ENCODE peak calls at places on chromosome 7, in nine cellular contexts. One of them, this sample, is unnamed.
A peak's percentile ranks its signal among the peaks of the same experiment; 100 is the strongest.

GRCh38 chr7:129376076-129376777 is 58.0 kb upstream of the STRIP2 start:
- DNase-seq in esophagus squamous epithelium: no peak
- DNase-seq in tibial nerve: peak; percentile 53
- DNase-seq in GM12892: peak; percentile 23
- DNase-seq in lower leg skin: peak; percentile 29
- DNase-seq in A549: peak; percentile 65
- DNase-seq in body of pancreas: peak; percentile 45
- DNase-seq in testis: peak; percentile 36
- DNase-seq in prostate gland: peak; percentile 21
- DNase-seq in this sample: no peak

GRCh38 chr7:124460053-124460445 is 305.5 kb downstream of the GPR37 start:
- DNase-seq in esophagus squamous epithelium: no peak
- DNase-seq in tibial nerve: no peak
- DNase-seq in GM12892: no peak
- DNase-seq in lower leg skin: no peak
- DNase-seq in A549: no peak
- DNase-seq in body of pancreas: no peak
- DNase-seq in testis: no peak
- DNase-seq in prostate gland: no peak
- DNase-seq in this sample: no peak

GRCh38 chr7:98235901-98236300 is 16.1 kb downstream of the TECPR1 start:
- DNase-seq in esophagus squamous epithelium: no peak
- DNase-seq in tibial nerve: no peak
- DNase-seq in GM12892: no peak
- DNase-seq in lower leg skin: no peak
- DNase-seq in A549: no peak
- DNase-seq in body of pancreas: no peak
- DNase-seq in testis: no peak
- DNase-seq in prostate gland: no peak
- DNase-seq in this sample: no peak

GRCh38 chr7:143419880-143420279 is 11.2 kb upstream of the EPHA1 start:
- DNase-seq in esophagus squamous epithelium: no peak
- DNase-seq in tibial nerve: no peak
- DNase-seq in GM12892: no peak
- DNase-seq in lower leg skin: no peak
- DNase-seq in A549: no peak
- DNase-seq in body of pancreas: no peak
- DNase-seq in testis: no peak
- DNase-seq in prostate gland: peak; percentile 91
- DNase-seq in this sample: no peak

GRCh38 chr7:40221836-40222235 is 87.0 kb downstream of the SUGCT start:
- DNase-seq in esophagus squamous epithelium: no peak
- DNase-seq in tibial nerve: no peak
- DNase-seq in GM12892: no peak
- DNase-seq in lower leg skin: no peak
- DNase-seq in A549: no peak
- DNase-seq in body of pancreas: no peak
- DNase-seq in testis: no peak
- DNase-seq in prostate gland: no peak
- DNase-seq in this sample: no peak

GRCh38 chr7:38052786-38053185 is 125.3 kb upstream of the STARD3NL start:
- DNase-seq in esophagus squamous epithelium: no peak
- DNase-seq in tibial nerve: no peak
- DNase-seq in GM12892: no peak
- DNase-seq in lower leg skin: no peak
- DNase-seq in A549: no peak
- DNase-seq in body of pancreas: no peak
- DNase-seq in testis: no peak
- DNase-seq in prostate gland: no peak
- DNase-seq in this sample: no peak

GRCh38 chr7:66539948-66540375 is 88.7 kb upstream of the KCTD7 start:
- DNase-seq in esophagus squamous epithelium: no peak
- DNase-seq in tibial nerve: no peak
- DNase-seq in GM12892: no peak
- DNase-seq in lower leg skin: no peak
- DNase-seq in A549: no peak
- DNase-seq in body of pancreas: no peak
- DNase-seq in testis: no peak
- DNase-seq in prostate gland: no peak
- DNase-seq in this sample: no peak

GRCh38 chr7:158885624-158886023 is 29.3 kb downstream of the DYNC2I1 start:
- DNase-seq in esophagus squamous epithelium: no peak
- DNase-seq in tibial nerve: no peak
- DNase-seq in GM12892: no peak
- DNase-seq in lower leg skin: no peak
- DNase-seq in A549: peak; percentile 54
- DNase-seq in body of pancreas: no peak
- DNase-seq in testis: no peak
- DNase-seq in prostate gland: no peak
- DNase-seq in this sample: no peak

GRCh38 chr7:791481-791880 is 40.8 kb upstream of the SUN1 start:
- DNase-seq in esophagus squamous epithelium: no peak
- DNase-seq in tibial nerve: no peak
- DNase-seq in GM12892: no peak
- DNase-seq in lower leg skin: no peak
- DNase-seq in A549: no peak
- DNase-seq in body of pancreas: no peak
- DNase-seq in testis: no peak
- DNase-seq in prostate gland: no peak
- DNase-seq in this sample: no peak

DNA sequence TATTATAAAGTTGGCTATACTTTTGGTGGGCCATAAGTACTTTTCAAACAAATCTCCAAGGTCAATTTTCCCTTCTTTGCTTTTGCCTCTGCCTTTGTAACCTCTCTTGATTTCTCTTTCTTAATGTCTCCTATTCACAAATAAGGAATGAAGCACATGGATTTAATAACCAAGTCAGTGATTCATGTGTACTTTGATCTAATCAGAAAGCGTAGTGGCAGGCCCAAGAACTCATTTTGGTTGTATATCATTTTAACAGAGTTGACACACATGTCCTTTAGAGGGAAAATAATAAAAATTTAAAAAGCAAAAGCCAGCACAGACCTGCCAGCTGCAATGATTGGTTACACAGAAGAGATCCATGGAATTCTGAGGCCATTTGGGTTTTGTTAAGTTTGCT is 93.7 kb downstream of the FZD1 start:
- DNase-seq in esophagus squamous epithelium: no peak
- DNase-seq in tibial nerve: no peak
- DNase-seq in GM12892: no peak
- DNase-seq in lower leg skin: no peak
- DNase-seq in A549: no peak
- DNase-seq in body of pancreas: no peak
- DNase-seq in testis: no peak
- DNase-seq in prostate gland: peak; percentile 39
- DNase-seq in this sample: no peak
- TF ChIP-seq POLR2A in esophagus squamous epithelium: no peak
- TF ChIP-seq POLR2A in tibial nerve: no peak
- TF ChIP-seq POLR2A in GM12892: no peak
- TF ChIP-seq POLR2A in lower leg skin: no peak
- TF ChIP-seq POLR2A in A549: no peak
- TF ChIP-seq POLR2A in body of pancreas: no peak
- TF ChIP-seq POLR2A in testis: no peak
- TF ChIP-seq POLR2A in prostate gland: no peak
- TF ChIP-seq POLR2A in this sample: no peak

DNA sequence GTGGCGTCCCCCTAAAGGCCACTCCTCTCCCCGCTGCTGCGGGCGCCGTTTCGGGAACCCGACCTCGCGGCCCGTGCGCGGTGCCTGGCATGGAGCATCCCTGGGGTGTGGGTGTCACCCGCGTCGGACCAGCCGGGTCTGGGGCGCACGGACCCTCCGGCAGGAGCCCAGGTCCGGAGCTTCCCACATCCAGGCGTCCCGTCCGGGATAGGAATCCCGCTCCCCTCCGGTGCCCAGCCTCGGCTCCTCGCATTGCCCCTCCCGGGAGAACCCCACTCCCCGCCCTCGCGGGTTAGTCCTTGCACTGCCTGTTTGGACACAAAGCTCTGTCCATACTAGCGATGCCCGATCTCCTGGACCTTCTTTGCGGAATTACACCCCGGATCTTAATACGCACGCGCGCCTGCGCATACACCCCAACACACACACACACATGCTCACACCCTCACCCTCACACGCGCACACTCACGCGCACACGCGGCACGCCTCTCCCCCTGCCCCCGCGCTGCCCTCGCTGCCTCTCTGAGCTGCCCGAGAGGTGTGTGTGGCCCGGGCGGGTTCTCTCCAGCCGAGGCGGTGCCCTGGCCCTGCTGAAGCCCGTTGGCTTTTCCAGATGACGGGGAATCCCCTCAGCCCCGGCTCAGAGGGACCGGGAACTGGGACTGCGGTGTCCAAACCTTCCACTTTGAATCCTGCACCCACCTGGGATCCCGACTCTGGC is 925 bp downstream of the MTURN start:
- DNase-seq in esophagus squamous epithelium: no peak
- DNase-seq in tibial nerve: peak; percentile 65
- DNase-seq in GM12892: peak; percentile 51
- DNase-seq in lower leg skin: peak; percentile 67
- DNase-seq in A549: peak; percentile 65
- DNase-seq in body of pancreas: peak; percentile 52
- DNase-seq in testis: peak; percentile 66
- DNase-seq in prostate gland: peak; percentile 44
- DNase-seq in this sample: peak; percentile 54
- TF ChIP-seq POLR2A in esophagus squamous epithelium: no peak
- TF ChIP-seq POLR2A in tibial nerve: peak; percentile 40
- TF ChIP-seq POLR2A in GM12892: no peak
- TF ChIP-seq POLR2A in lower leg skin: no peak
- TF ChIP-seq POLR2A in A549: no peak
- TF ChIP-seq POLR2A in body of pancreas: no peak
- TF ChIP-seq POLR2A in testis: no peak
- TF ChIP-seq POLR2A in prostate gland: peak; percentile 35
- TF ChIP-seq POLR2A in this sample: no peak

DNA sequence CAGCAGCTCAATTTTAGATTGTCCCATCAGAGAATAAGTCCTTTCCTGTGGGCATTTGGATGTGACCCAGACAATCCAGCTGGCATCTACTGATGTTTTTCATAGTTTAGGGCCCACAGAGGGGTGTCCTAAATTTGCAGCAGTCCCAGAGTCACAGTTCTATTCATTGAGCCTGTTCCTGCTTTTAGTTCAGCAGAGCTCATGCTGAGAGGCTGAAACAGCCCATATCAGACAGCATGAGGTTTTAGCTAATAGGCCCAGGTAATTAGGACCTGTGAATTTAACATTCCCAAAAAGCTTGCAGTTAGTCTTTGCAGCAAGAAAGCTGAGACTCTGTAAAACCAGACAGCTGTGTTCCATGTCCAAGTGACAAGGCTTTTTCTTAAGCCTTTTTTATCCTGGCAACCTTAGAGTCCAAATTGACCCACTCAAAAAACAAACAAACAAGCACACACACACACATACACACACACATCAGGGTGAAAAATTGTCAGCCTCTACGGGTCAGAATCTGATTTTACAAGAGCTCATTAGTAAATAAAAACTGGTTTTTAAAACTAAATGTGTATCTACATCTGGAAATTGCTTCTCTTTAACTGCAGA is 33.8 kb downstream of the ANKIB1 start:
- DNase-seq in esophagus squamous epithelium: no peak
- DNase-seq in tibial nerve: no peak
- DNase-seq in GM12892: no peak
- DNase-seq in lower leg skin: no peak
- DNase-seq in A549: no peak
- DNase-seq in body of pancreas: no peak
- DNase-seq in testis: no peak
- DNase-seq in prostate gland: no peak
- DNase-seq in this sample: no peak
- TF ChIP-seq POLR2A in esophagus squamous epithelium: no peak
- TF ChIP-seq POLR2A in tibial nerve: no peak
- TF ChIP-seq POLR2A in GM12892: no peak
- TF ChIP-seq POLR2A in lower leg skin: no peak
- TF ChIP-seq POLR2A in A549: no peak
- TF ChIP-seq POLR2A in body of pancreas: no peak
- TF ChIP-seq POLR2A in testis: no peak
- TF ChIP-seq POLR2A in prostate gland: no peak
- TF ChIP-seq POLR2A in this sample: no peak

GRCh38 chr7:2503056-2503941 is 16.3 kb upstream of the LFNG start:
- DNase-seq in esophagus squamous epithelium: no peak
- DNase-seq in tibial nerve: no peak
- DNase-seq in GM12892: no peak
- DNase-seq in lower leg skin: no peak
- DNase-seq in A549: no peak
- DNase-seq in body of pancreas: no peak
- DNase-seq in testis: no peak
- DNase-seq in prostate gland: no peak
- DNase-seq in this sample: no peak

GRCh38 chr7:2504818-2505375 is 14.7 kb upstream of the LFNG start:
- DNase-seq in esophagus squamous epithelium: no peak
- DNase-seq in tibial nerve: no peak
- DNase-seq in GM12892: no peak
- DNase-seq in lower leg skin: no peak
- DNase-seq in A549: no peak
- DNase-seq in body of pancreas: no peak
- DNase-seq in testis: no peak
- DNase-seq in prostate gland: no peak
- DNase-seq in this sample: no peak

GRCh38 chr7:2505401-2505800 is 14.2 kb upstream of the LFNG start:
- DNase-seq in esophagus squamous epithelium: no peak
- DNase-seq in tibial nerve: no peak
- DNase-seq in GM12892: no peak
- DNase-seq in lower leg skin: no peak
- DNase-seq in A549: no peak
- DNase-seq in body of pancreas: no peak
- DNase-seq in testis: no peak
- DNase-seq in prostate gland: peak; percentile 73
- DNase-seq in this sample: no peak

GRCh38 chr7:2502647-2502966 is 17.0 kb upstream of the LFNG start:
- DNase-seq in esophagus squamous epithelium: no peak
- DNase-seq in tibial nerve: no peak
- DNase-seq in GM12892: no peak
- DNase-seq in lower leg skin: no peak
- DNase-seq in A549: no peak
- DNase-seq in body of pancreas: no peak
- DNase-seq in testis: no peak
- DNase-seq in prostate gland: no peak
- DNase-seq in this sample: no peak

GRCh38 chr7:2504128-2504817 is 15.3 kb upstream of the LFNG start:
- DNase-seq in esophagus squamous epithelium: no peak
- DNase-seq in tibial nerve: no peak
- DNase-seq in GM12892: no peak
- DNase-seq in lower leg skin: no peak
- DNase-seq in A549: no peak
- DNase-seq in body of pancreas: no peak
- DNase-seq in testis: no peak
- DNase-seq in prostate gland: no peak
- DNase-seq in this sample: no peak
- TF ChIP-seq POLR2A in esophagus squamous epithelium: no peak
- TF ChIP-seq POLR2A in tibial nerve: no peak
- TF ChIP-seq POLR2A in GM12892: no peak
- TF ChIP-seq POLR2A in lower leg skin: no peak
- TF ChIP-seq POLR2A in A549: no peak
- TF ChIP-seq POLR2A in body of pancreas: no peak
- TF ChIP-seq POLR2A in testis: no peak
- TF ChIP-seq POLR2A in prostate gland: no peak
- TF ChIP-seq POLR2A in this sample: no peak

This sample was measured in GM12891.